ENCODE peak calls at places on chromosomes 7 and 10, in ten cellular contexts. X is SW 1271; H is iPS-NIHi11; Q is GM13977; U is activated naive CD4-positive, alpha-beta T cell; D is activated CD4-positive, alpha-beta T cell treated with anti-CD3 and anti-CD28 coated beads for 24 hours; A is stimulated activated CD8-positive, alpha-beta memory T cell treated with anti-CD3 and anti-CD28 coated beads, Interleukin-4, amount 100 ng/mL, for 1 hour; T is coronary artery; P is neuronal stem cell; R is HTR-8/SVneo. O is an unnamed sample.
A peak's percentile ranks its signal among the peaks of the same experiment; 100 is the strongest.

GRCh38 chr7:111424768-111425167 is 137.5 kb downstream of the IMMP2L start:
- DNase-seq in X (no peak), H (peak; percentile 4), Q (no peak), U (no peak), D (no peak), A (no peak), T (no peak), P (no peak), R (peak; percentile 1), O (no peak)

GRCh38 chr7:82131224-82131623 is 312.4 kb downstream of the CACNA2D1 start:
- DNase-seq in X (no peak), H (no peak), Q (no peak), U (no peak), D (no peak), A (no peak), T (no peak), P (no peak), R (no peak), O (no peak)

GRCh38 chr7:55212838-55213237 is 152.3 kb upstream of the LANCL2 start:
- DNase-seq in X (no peak), H (no peak), Q (no peak), U (no peak), D (no peak), A (no peak), T (no peak), P (no peak), R (no peak), O (no peak)

GRCh38 chr7:98670186-98670585 is 53.1 kb downstream of the NPTX2 start:
- DNase-seq in X (no peak), H (no peak), Q (no peak), U (no peak), D (no peak), A (no peak), T (no peak), P (no peak), R (no peak), O (no peak)

GRCh38 chr10:35027567-35027966 is 62.6 kb downstream of the CUL2 start:
- DNase-seq in X (no peak), H (no peak), Q (no peak), U (no peak), D (no peak), A (no peak), T (no peak), P (no peak), R (peak; percentile 48), O (no peak)

GRCh38 chr7:72751978-72752377 is 76.0 kb downstream of the TYW1B start:
- DNase-seq in X (no peak), H (peak; percentile 51), Q (no peak), U (no peak), D (no peak), A (no peak), T (no peak), P (no peak), R (no peak), O (peak; percentile 82)

GRCh38 chr7:44748042-44748947 is at the start of gene ZMIZ2:
- DNase-seq in X (peak; percentile 59), H (peak; percentile 98), Q (peak; percentile 98), U (peak; percentile 94), D (peak; percentile 82), A (peak; percentile 87), T (peak; percentile 96), P (peak; percentile 89), R (peak; percentile 92), O (peak; percentile 99)

GRCh38 chr10:25294032-25294926 is 119.5 kb downstream of the GPR158 start:
- DNase-seq in X (no peak), H (no peak), Q (no peak), U (no peak), D (no peak), A (no peak), T (no peak), P (no peak), R (peak; percentile 7), O (no peak)

GRCh38 chr7:100825215-100825671 is 2.1 kb downstream of the EPHB4 start:
- DNase-seq in X (no peak), H (peak; percentile 18), Q (peak; percentile 11), U (no peak), D (no peak), A (no peak), T (no peak), P (no peak), R (no peak), O (peak; percentile 37)

GRCh38 chr10:101120884-101121660 is 10.0 kb upstream of the TLX1 start:
- DNase-seq in X (no peak), H (no peak), Q (peak; percentile 60), U (no peak), D (no peak), A (no peak), T (no peak), P (no peak), R (no peak), O (no peak)

GRCh38 chr7:13933106-13933505 is 56.4 kb downstream of the ETV1 start:
- DNase-seq in X (no peak), H (no peak), Q (no peak), U (no peak), D (no peak), A (no peak), T (no peak), P (no peak), R (no peak), O (no peak)

GRCh38 chr7:75889826-75890225 is 11.0 kb downstream of the RHBDD2 start:
- DNase-seq in X (no peak), H (no peak), Q (no peak), U (no peak), D (no peak), A (no peak), T (no peak), P (no peak), R (no peak), O (no peak)

GRCh38 chr7:55690-56248 is 136.6 kb upstream of the FAM20C start:
- DNase-seq in X (no peak), H (no peak), Q (no peak), U (no peak), D (no peak), A (no peak), T (no peak), P (no peak), R (no peak), O (no peak)

GRCh38 chr7:20737840-20738448 is 48.7 kb downstream of the SP8 start:
- DNase-seq in X (no peak), H (no peak), Q (no peak), U (no peak), D (no peak), A (no peak), T (no peak), P (no peak), R (no peak), O (no peak)

GRCh38 chr10:7351905-7352304 is 58.9 kb downstream of the SFMBT2 start:
- DNase-seq in X (no peak), H (no peak), Q (no peak), U (no peak), D (no peak), A (no peak), T (no peak), P (no peak), R (peak; percentile 28), O (no peak)

GRCh38 chr10:133144771-133145170 is 15.2 kb upstream of the KNDC1 start:
- DNase-seq in X (no peak), H (no peak), Q (no peak), U (no peak), D (no peak), A (no peak), T (no peak), P (no peak), R (no peak), O (no peak)

GRCh38 chr7:17560966-17561365 is 262.5 kb downstream of the AHR start:
- DNase-seq in X (no peak), H (no peak), Q (no peak), U (no peak), D (no peak), A (no peak), T (no peak), P (no peak), R (no peak), O (no peak)

GRCh38 chr10:68684413-68684812 is 36.6 kb upstream of the CCAR1 start:
- DNase-seq in X (no peak), H (no peak), Q (peak; percentile 40), U (no peak), D (no peak), A (no peak), T (no peak), P (no peak), R (no peak), O (no peak)

GRCh38 chr7:26900283-26900682 is 35.9 kb upstream of the SKAP2 start:
- DNase-seq in X (no peak), H (no peak), Q (no peak), U (no peak), D (no peak), A (no peak), T (no peak), P (no peak), R (no peak), O (no peak)

GRCh38 chr10:104791471-104791870 is 150.4 kb downstream of the SORCS3 start:
- DNase-seq in X (no peak), H (no peak), Q (no peak), U (no peak), D (no peak), A (no peak), T (no peak), P (no peak), R (no peak), O (no peak)

GRCh38 chr10:49138361-49138891 is 4.6 kb upstream of the FAM170B start:
- DNase-seq in X (no peak), H (no peak), Q (no peak), U (no peak), D (no peak), A (no peak), T (no peak), P (no peak), R (no peak), O (no peak)

GRCh38 chr10:130888493-130888892 is 423.0 kb downstream of the TCERG1L start:
- DNase-seq in X (no peak), H (no peak), Q (no peak), U (no peak), D (no peak), A (no peak), T (no peak), P (no peak), R (no peak), O (no peak)

GRCh38 chr10:78383378-78383777 is 349.7 kb downstream of the RPS24 start:
- DNase-seq in X (no peak), H (no peak), Q (no peak), U (no peak), D (no peak), A (no peak), T (no peak), P (no peak), R (no peak), O (no peak)

GRCh38 chr7:13879994-13880686 is 109.3 kb downstream of the ETV1 start:
- DNase-seq in X (no peak), H (no peak), Q (no peak), U (no peak), D (no peak), A (no peak), T (no peak), P (no peak), R (peak; percentile 21), O (no peak)

GRCh38 chr7:105387621-105388372 is 924 bp downstream of the SRPK2 start:
- DNase-seq in X (peak; percentile 25), H (peak; percentile 80), Q (peak; percentile 85), U (no peak), D (peak; percentile 24), A (peak; percentile 17), T (peak; percentile 77), P (peak; percentile 61), R (peak; percentile 39), O (peak; percentile 85)

GRCh38 chr10:102347236-102347828 is 48.2 kb upstream of the NFKB2 start:
- DNase-seq in X (no peak), H (peak; percentile 69), Q (peak; percentile 25), U (no peak), D (no peak), A (no peak), T (no peak), P (peak; percentile 31), R (peak; percentile 37), O (peak; percentile 66)

GRCh38 chr10:78977761-78978305 is 90.9 kb upstream of the ZMIZ1 start:
- DNase-seq in X (no peak), H (no peak), Q (no peak), U (no peak), D (no peak), A (no peak), T (no peak), P (no peak), R (peak; percentile 57), O (no peak)

GRCh38 chr7:135774284-135774683 is 25.7 kb upstream of the FAM180A start:
- DNase-seq in X (no peak), H (peak; percentile 41), Q (no peak), U (no peak), D (no peak), A (no peak), T (no peak), P (no peak), R (no peak), O (no peak)

O was measured in D341Med.